ENCODE peak calls at places on chromosomes 5 and 9, in six cellular contexts. T is stimulated activated naive CD4-positive, alpha-beta T cell; M is EL; C is astrocyte; K is T-helper 2 cell; X is HT1080. U is an unnamed sample.

GRCh38 chr9:14433841-14434511 is 120.0 kb upstream of the NFIB start:
- DNase-seq in M (peak), X (peak), T (no peak), K (no peak), C (peak), U (peak)

GRCh38 chr9:136365775-136366223 is 2.3 kb upstream of the DNLZ start:
- DNase-seq in C (no peak), K (no peak), T (no peak), M (no peak), X (no peak), U (no peak)

GRCh38 chr5:144944936-144945335 is 774.3 kb downstream of the KCTD16 start:
- DNase-seq in T (no peak), C (no peak), M (no peak), K (no peak), X (no peak), U (no peak)

GRCh38 chr9:18459958-18460584 is 13.9 kb upstream of the ADAMTSL1 start:
- DNase-seq in K (no peak), X (peak), T (no peak), M (peak), C (peak), U (no peak)

GRCh38 chr5:133848306-133848924 is 120.0 kb downstream of the C5orf15 start:
- DNase-seq in M (no peak), X (peak), T (no peak), K (no peak), C (peak), U (no peak)

GRCh38 chr9:108515856-108516255 is 339.9 kb downstream of the ACTL7B start:
- DNase-seq in X (no peak), M (no peak), T (no peak), K (no peak), C (no peak), U (no peak)

GRCh38 chr9:107175039-107175438 is 108.0 kb upstream of the RAD23B start:
- DNase-seq in M (no peak), X (no peak), C (no peak), T (no peak), K (no peak), U (no peak)

GRCh38 chr5:172860520-172861443 is 26.7 kb downstream of the ERGIC1 start:
- DNase-seq in K (no peak), T (no peak), C (peak), M (peak), X (no peak), U (peak)

GRCh38 chr9:98686961-98687855 is 21.5 kb downstream of the GABBR2 start:
- DNase-seq in T (no peak), K (no peak), X (peak), M (no peak), C (no peak), U (no peak)

GRCh38 chr5:92505145-92505544 is 1075.9 kb downstream of the NR2F1-AS1 start:
- DNase-seq in X (peak), K (no peak), M (peak), C (peak), T (no peak), U (no peak)

GRCh38 chr5:54234304-54234938 is 76.0 kb downstream of the ARL15 start:
- DNase-seq in C (peak), T (no peak), K (no peak), M (peak), X (peak), U (no peak)

GRCh38 chr9:70566066-70566465 is 151.6 kb upstream of the KLF9 start:
- DNase-seq in T (no peak), K (no peak), X (peak), M (no peak), C (no peak), U (no peak)

GRCh38 chr5:41793156-41793770 is 77.0 kb downstream of the OXCT1 start:
- DNase-seq in T (no peak), C (peak), M (peak), X (no peak), K (no peak), U (no peak)

GRCh38 chr9:85200726-85201402 is 531.3 kb downstream of the NTRK2 start:
- DNase-seq in K (no peak), X (peak), M (peak), T (no peak), C (peak), U (no peak)

GRCh38 chr9:93669116-93669957 is 93.0 kb downstream of the PHF2 start:
- DNase-seq in K (peak), M (no peak), T (no peak), C (no peak), X (no peak), U (no peak)

GRCh38 chr5:172858511-172858989 is 24.5 kb downstream of the ERGIC1 start:
- DNase-seq in C (no peak), M (peak), K (no peak), X (no peak), T (no peak), U (no peak)

U was measured in nucleus accumbens.